ENCODE peak calls at places on chromosomes 3 and 15, in five cellular contexts. I is H1, K is HepG2, O is GM12878, T is K562. Y is an unnamed sample.

GRCh38 chr15:92365079-92365478 is 28.6 kb upstream of the ST8SIA2 start:
- DNase-seq in I (no peak), K (peak), O (no peak), T (no peak), Y (no peak)

GRCh38 chr15:101014921-101015841 is 96.0 kb downstream of the LRRK1 start:
- DNase-seq in I (peak), K (peak), O (peak), T (peak), Y (peak)

GRCh38 chr15:63044077-63044644 is 1.6 kb downstream of the TPM1 start:
- DNase-seq in I (no peak), K (no peak), O (no peak), T (no peak), Y (no peak)

GRCh38 chr15:63189955-63190691 is 717 bp downstream of the RAB8B start:
- DNase-seq in I (no peak), K (no peak), O (no peak), T (no peak), Y (no peak)

GRCh38 chr3:197023998-197024651 is 5.5 kb downstream of the MELTF start:
- DNase-seq in I (no peak), K (no peak), O (no peak), T (no peak), Y (no peak)

GRCh38 chr15:68994149-68994548 is 20.3 kb upstream of the NOX5 start:
- DNase-seq in I (peak), K (no peak), O (no peak), T (no peak), Y (no peak)

GRCh38 chr3:196684548-196685407 is 27.3 kb downstream of the CEP19 start:
- DNase-seq in I (peak), K (peak), O (peak), T (peak), Y (peak)

GRCh38 chr15:74983725-74984231 is 11.6 kb upstream of the SCAMP5 start:
- DNase-seq in I (no peak), K (no peak), O (peak), T (peak), Y (no peak)

GRCh38 chr15:55485273-55485672 is 22.8 kb downstream of the DNAAF4 start:
- DNase-seq in I (no peak), K (no peak), O (no peak), T (no peak), Y (no peak)

GRCh38 chr3:42403737-42404136 is 6.7 kb downstream of the LYZL4 start:
- DNase-seq in I (no peak), K (no peak), O (no peak), T (no peak), Y (no peak)

GRCh38 chr15:70477750-70478250 is 285.6 kb downstream of the UACA start:
- DNase-seq in I (no peak), K (no peak), O (no peak), T (no peak), Y (no peak)

DNA sequence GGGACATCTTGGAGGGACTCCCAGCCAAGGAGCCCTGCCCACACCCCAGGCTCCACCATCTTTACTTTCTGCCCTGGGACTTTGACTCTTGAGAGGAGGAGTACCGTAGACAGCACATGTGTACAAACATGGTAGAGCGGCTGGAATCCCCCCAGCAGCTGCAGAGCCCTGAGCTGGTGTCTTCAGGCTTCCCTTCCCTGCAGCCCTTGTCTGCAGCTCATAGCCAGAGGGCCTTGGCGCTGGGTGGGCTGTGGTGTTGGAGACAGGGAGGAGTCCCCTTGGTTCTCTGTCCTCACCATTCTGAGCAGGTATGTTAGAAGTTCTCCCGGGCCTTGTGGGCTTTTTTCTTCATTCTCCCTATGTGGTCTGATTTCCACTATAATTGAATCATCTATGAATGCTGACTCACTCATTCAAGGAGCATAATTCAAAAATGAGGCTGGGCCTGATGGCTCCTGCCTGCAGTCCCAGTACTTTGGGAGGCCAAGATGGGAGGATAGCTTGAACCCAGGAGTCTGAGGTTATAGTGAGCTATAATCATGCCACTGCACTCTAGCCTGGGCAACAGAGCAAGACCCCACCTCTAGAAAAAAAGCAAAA is 97.8 kb upstream of the MEF2A start:
- DNase-seq in I (no peak), K (no peak), O (no peak), T (no peak), Y (no peak)
- TF ChIP-seq TAF1 in I (no peak), K (no peak), O (no peak), T (no peak), Y (no peak)

DNA sequence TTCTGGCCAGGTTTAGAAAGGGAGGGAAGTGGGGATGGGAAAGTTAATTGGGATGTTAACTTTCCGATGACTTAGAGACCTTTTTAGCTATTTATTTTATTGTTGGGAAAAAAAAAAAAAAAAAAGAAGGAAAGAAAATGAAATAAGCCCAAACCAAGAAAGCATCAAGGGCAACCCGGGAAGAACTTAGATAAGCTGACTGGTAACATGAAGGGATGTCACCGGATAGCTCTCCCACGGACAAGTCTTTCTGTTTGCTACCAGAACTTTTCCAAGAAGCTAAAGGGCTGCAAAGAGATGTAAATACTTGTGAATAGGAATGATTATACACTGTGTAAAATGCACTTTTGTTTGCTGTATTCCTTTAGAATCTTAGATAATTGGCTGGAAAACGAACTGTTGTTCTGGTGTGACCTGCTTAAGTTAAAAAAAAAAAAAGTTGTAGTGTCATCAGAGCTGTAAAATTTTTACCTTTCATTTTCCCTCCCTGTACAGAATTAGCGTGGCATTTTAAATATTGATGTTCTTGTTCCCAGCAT is 2.8 kb downstream of the FOXB1 start:
- DNase-seq in I (no peak), K (no peak), O (no peak), T (no peak), Y (no peak)
- TF ChIP-seq POLR2AphosphoS5 in I (no peak), K (no peak), O (no peak), T (no peak), Y (no peak)

GRCh38 chr3:13684350-13684749 is 135.4 kb downstream of the FBLN2 start:
- DNase-seq in I (no peak), K (no peak), O (no peak), T (no peak), Y (no peak)

GRCh38 chr3:13683288-13683687 is 134.4 kb downstream of the FBLN2 start:
- DNase-seq in I (no peak), K (no peak), O (no peak), T (no peak), Y (no peak)

GRCh38 chr3:13683772-13684171 is 134.8 kb downstream of the FBLN2 start:
- DNase-seq in I (no peak), K (no peak), O (no peak), T (no peak), Y (no peak)

GRCh38 chr3:13681931-13682330 is 133.0 kb downstream of the FBLN2 start:
- DNase-seq in I (no peak), K (no peak), O (no peak), T (no peak), Y (no peak)

GRCh38 chr3:13682331-13683013 is 133.5 kb downstream of the FBLN2 start:
- DNase-seq in I (no peak), K (no peak), O (no peak), T (no peak), Y (no peak)
- TF ChIP-seq TAF1 in I (no peak), K (no peak), O (no peak), T (no peak), Y (no peak)

GRCh38 chr3:45816544-45816943 is 20.2 kb upstream of the SLC6A20 start:
- DNase-seq in I (no peak), K (no peak), O (no peak), T (no peak), Y (no peak)

GRCh38 chr3:45819543-45819942 is 22.4 kb downstream of the LZTFL1 start:
- DNase-seq in I (no peak), K (no peak), O (no peak), T (no peak), Y (no peak)

GRCh38 chr3:45821127-45821526 is 20.8 kb downstream of the LZTFL1 start:
- DNase-seq in I (no peak), K (no peak), O (no peak), T (no peak), Y (no peak)

GRCh38 chr3:45814322-45814721 is 18.0 kb upstream of the SLC6A20 start:
- DNase-seq in I (no peak), K (no peak), O (no peak), T (no peak), Y (no peak)

DNA sequence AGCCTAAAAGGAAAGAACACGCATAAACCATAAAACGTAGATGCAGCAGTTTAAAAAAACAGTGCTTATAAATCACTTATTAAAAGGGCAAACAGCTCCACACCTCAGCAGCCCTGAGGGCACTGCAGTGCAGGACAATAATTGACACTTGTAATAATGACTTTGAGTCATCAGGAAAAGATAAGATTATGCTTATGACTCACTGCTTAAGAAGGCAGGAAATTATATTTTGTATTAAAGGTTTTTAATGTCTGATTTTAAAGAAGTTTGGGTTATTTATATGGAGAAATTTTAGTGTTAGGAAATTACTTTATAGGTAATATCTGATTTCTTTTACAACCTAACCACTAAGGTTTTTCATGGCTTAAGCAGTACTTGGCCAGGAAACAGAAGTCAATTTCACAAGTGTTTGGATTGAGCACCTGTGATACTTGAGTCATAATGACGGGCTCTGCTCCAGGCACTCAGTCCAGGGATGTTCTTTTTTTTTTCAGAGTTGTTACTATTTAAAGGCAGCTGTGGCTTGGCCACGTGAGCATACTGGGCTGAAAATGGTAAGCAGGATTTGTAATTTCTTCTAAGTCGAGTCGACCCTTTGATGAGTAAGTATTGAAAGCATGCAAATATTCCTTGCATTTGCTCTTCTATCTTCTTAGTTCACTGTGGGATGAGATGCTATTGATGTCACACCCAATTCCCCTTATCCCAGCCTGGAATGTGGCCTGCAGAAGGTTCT is 21.6 kb upstream of the SLC6A20 start:
- DNase-seq in I (no peak), K (no peak), O (no peak), T (no peak), Y (no peak)
- TF ChIP-seq POLR2AphosphoS5 in I (no peak), K (no peak), O (no peak), T (no peak), Y (no peak)

GRCh38 chr3:120094776-120095225 is 554 bp upstream of the GSK3B start:
- DNase-seq in I (no peak), K (peak), O (peak), T (peak), Y (peak)
- TF ChIP-seq TAF1 in I (no peak), K (no peak), O (no peak), T (no peak), Y (no peak)

DNA sequence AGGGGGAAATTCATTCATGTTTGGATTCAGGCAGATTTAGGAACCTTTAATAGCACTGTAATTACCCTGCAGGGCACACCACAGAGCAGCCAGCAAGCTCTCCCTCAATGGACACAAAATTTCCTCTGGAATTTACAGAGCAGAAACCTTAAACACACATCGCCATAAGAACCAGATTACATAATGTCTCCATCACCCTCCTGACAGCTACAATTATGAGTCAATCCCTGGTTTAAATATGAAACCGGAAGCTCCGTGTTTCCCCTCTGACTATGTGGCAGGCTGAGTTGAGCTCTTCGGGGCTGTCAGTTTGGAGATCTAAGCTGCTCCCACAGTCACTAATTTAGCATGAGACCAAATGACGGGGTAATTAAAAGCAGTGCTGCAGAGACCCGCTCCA is 134.6 kb downstream of the TMCO5A start:
- DNase-seq in I (no peak), K (no peak), O (peak), T (no peak), Y (peak)
- TF ChIP-seq POLR2AphosphoS5 in I (no peak), K (no peak), O (no peak), T (no peak), Y (no peak)

GRCh38 chr3:66592061-66592875 is 91.4 kb upstream of the LRIG1 start:
- DNase-seq in I (no peak), K (no peak), O (no peak), T (no peak), Y (no peak)
- TF ChIP-seq TAF1 in I (no peak), K (no peak), O (no peak), T (no peak), Y (no peak)

DNA sequence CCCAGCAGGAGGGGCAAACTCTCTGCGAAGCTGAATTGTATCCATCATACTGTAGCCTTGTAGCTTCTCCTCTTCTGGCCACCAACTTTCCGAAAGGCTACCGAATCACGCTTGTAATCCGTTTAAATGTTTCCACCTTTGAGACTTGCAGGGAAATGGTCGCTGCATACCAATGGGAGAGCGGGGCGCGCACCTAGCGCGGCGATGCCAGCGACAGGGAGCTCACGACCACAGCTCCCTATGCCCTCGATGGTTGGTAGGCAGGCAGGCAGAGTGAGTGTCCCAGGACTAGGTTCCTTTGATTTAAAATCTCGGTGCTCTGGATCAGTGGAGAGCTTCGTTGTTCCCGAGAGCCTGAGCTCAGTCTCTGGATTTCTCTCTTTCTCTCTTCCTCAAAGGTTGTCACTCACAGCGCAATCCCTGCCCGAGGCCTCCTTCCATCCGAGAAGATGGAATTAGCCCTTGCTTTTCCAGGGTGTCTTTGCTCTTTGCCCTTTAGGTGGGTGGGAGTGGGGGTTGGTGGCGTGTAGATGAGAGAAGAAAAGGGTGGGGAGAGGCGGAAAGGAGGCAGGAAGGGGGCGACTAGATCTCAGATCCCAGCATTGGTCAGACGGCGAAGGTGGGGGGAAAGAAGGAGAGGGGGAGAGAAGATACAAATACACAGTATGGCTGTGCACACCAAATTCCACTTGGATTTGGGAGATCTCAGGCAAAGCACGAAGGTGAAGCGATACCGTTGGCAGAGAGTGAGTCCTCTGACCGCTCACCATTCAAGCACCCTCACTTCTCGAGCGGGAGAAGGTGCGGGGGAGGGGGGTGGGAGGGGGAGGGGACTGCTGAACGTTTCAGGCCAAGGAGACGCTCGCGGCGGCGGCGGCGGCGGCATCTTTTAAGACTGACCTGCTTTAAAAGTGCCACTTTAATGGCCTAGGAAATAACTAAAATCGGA is at the start of gene SLITRK3:
- DNase-seq in I (peak), K (no peak), O (no peak), T (no peak), Y (no peak)
- TF ChIP-seq POLR2AphosphoS5 in I (no peak), K (no peak), O (no peak), T (no peak), Y (no peak)

DNA sequence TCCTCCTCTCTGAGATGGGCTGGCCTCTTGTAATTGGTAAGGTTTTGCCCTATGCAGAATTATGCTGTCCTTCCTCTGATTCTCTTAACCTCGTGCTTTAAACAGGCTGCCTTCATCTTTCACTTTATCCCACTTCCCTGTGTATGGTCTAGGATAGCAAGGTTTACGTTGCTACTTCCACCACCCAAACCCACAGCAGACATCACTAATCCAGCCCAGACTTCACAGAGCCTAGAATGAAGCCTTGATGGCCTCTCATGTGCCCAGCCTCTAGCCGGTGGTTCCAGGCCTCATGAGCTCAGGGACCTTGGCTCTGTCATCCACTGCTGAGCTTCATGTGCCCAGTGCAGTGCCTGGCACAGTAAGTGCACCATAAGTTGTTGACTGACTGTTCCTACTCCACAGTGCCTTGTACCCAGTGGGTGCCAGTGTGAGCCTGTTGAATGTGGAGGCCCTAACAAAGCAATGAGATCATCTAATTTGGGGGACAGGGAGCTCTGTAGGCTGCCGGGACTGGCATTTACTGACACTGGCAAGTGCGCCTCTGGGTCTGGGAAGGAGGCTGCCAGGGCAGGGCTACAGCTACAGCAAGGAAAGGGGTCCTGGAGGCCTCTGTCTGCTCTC is 12.5 kb downstream of the SLC6A6 start:
- DNase-seq in I (no peak), K (no peak), O (no peak), T (no peak), Y (no peak)
- TF ChIP-seq TAF1 in I (no peak), K (no peak), O (no peak), T (no peak), Y (no peak)

GRCh38 chr3:43699864-43700263 is 9.1 kb downstream of the ABHD5 start:
- DNase-seq in I (no peak), K (no peak), O (no peak), T (no peak), Y (peak)
- TF ChIP-seq POLR2AphosphoS5 in I (no peak), K (no peak), O (no peak), T (no peak), Y (no peak)